ENCODE peak calls at places on chromosomes 6 and 20, in ten cellular contexts. Z, C, B, X, Y, R, H, L, O and D are unnamed samples.

GRCh38 chr6:33936911-33937310 is 133.1 kb upstream of the MLN start:
- DNase-seq in Z (no peak), C (no peak), B (no peak), X (no peak), Y (no peak), R (no peak), H (no peak), L (no peak), O (no peak), D (no peak)

GRCh38 chr6:123953920-123954319 is 150.3 kb downstream of the NKAIN2 start:
- DNase-seq in Z (no peak), C (no peak), B (no peak), X (no peak), Y (no peak), R (no peak), H (no peak), L (no peak), O (no peak), D (no peak)

GRCh38 chr20:47809561-47809960 is 24.3 kb upstream of the SULF2 start:
- DNase-seq in Z (no peak), C (no peak), B (no peak), X (no peak), Y (no peak), R (no peak), H (no peak), L (no peak), O (no peak), D (no peak)

GRCh38 chr20:51926670-51927305 is 124.5 kb upstream of the SALL4 start:
- DNase-seq in Z (no peak), C (no peak), B (no peak), X (no peak), Y (no peak), R (no peak), H (no peak), L (no peak), O (no peak), D (no peak)

GRCh38 chr20:19830351-19830750 is 72.3 kb downstream of the RIN2 start:
- DNase-seq in Z (peak; percentile 69), C (no peak), B (no peak), X (no peak), Y (no peak), R (no peak), H (no peak), L (no peak), O (no peak), D (no peak)

GRCh38 chr6:170314983-170315382 is 8.4 kb downstream of the FAM120B start:
- DNase-seq in Z (peak; percentile 35), C (no peak), B (no peak), X (no peak), Y (no peak), R (no peak), H (no peak), L (no peak), O (no peak), D (no peak)

GRCh38 chr6:71486466-71486865 is 197.9 kb downstream of the OGFRL1 start:
- DNase-seq in Z (peak; percentile 53), C (no peak), B (no peak), X (no peak), Y (no peak), R (no peak), H (no peak), L (no peak), O (no peak), D (peak; percentile 50)

GRCh38 chr20:10949930-10950783 is 276.4 kb upstream of the JAG1 start:
- DNase-seq in Z (no peak), C (no peak), B (no peak), X (no peak), Y (no peak), R (no peak), H (no peak), L (no peak), O (no peak), D (no peak)

GRCh38 chr6:56370127-56370540 is 122.8 kb upstream of the COL21A1 start:
- DNase-seq in Z (no peak), C (no peak), B (no peak), X (peak; percentile 34), Y (peak; percentile 63), R (peak; percentile 52), H (peak; percentile 68), L (peak; percentile 67), O (peak; percentile 23), D (no peak)
- H3K27ac ChIP-seq in Z (peak overlapping the region; percentile 63), C (no peak overlapping the region), B (peak overlapping the region; percentile 48), X (peak overlapping the region; percentile 80), Y (peak overlapping the region; percentile 74), R (no peak overlapping the region), H (peak overlapping the region; percentile 83), L (peak overlapping the region; percentile 46), O (peak overlapping the region; percentile 55), D (no peak overlapping the region)

DNA sequence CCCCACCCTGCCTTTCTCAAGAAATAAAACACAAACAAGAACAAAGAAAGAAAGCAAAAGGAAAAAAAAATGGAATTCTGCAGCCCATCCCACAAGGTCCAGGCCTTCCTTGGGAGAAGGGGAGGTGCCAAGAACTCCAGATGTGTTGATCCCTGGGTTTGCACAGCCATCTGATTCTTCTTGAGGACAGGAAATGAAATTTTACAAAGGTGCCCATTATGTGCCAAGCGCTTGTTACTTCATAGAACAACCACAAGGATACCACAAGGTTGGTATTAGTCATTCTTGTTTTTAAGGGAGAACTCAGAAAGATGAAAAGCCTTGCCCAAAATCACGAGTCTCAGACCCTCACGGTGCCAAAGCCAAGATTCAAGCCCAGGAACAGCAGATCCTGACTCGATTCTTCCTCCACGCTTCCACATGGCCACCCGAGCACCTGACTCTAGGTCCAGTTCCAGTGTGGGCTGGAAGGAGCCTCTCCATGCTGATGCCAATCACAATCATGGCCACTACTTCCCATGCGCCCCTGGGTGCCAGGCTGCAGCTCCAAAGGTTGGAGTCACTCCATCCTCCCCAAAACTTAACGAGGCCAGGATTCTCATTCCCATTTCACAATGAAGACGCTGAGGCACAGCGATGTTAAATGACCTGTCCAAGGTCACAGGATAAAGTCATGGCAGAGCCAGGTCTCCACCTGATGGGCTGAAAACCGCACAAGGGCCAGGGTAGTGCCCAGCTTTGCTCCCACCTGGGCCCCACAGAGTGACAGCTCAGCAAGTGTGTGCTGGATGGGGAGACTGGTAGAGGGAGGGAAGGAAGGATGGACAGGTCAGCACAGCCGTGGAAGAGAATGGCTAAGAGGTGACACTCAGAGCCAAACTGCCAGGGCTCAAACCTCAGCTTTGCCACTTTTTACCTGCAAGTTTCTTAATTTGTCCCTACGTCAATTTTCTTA is 66.7 kb upstream of the TOP1 start:
- DNase-seq in Z (peak; percentile 7), C (no peak), B (no peak), X (no peak), Y (no peak), R (no peak), H (no peak), L (no peak), O (no peak), D (no peak)
- H3K27ac ChIP-seq in Z (no peak overlapping the region), C (no peak overlapping the region), B (no peak overlapping the region), X (no peak overlapping the region), Y (no peak overlapping the region), R (no peak overlapping the region), H (no peak overlapping the region), L (no peak overlapping the region), O (no peak overlapping the region), D (no peak overlapping the region)

DNA sequence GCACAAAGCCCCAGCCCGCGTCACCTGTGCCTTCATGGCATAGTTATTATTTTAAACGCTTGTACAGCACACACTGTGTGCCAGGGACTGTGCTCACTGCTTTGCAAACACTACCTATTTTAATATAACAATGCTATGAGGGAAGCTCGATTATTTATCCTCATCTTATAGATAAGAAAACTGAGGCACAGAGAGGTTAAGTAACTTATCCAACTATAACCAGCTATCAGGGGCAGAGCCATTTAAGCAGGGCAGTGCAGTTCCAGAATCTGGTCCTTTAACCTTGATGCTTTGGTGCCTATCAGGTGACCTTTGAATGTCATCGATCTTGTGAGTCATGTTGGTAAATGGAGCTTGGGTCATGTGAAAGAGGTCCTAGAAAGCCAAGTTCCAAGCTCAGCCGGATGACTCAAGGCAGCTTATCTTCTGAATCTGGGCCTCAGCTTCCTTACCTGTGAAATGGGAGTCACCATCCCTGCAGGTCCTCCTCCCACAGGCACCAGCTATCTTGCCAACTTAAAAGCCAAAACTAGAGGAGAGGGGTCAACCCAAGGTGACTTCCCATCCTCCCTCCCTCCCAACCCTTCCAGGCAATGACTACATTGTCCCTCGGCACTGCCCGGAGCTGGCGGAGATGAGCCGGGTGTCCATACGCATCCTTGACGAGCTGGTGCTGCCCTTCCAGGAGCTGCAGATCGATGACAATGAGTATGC is 56.4 kb upstream of the TTPAL start:
- DNase-seq in Z (no peak), C (no peak), B (peak; percentile 30), X (no peak), Y (no peak), R (no peak), H (no peak), L (no peak), O (no peak), D (no peak)
- H3K27ac ChIP-seq in Z (no peak overlapping the region), C (no peak overlapping the region), B (no peak overlapping the region), X (no peak overlapping the region), Y (no peak overlapping the region), R (no peak overlapping the region), H (peak overlapping the region; percentile 2), L (no peak overlapping the region), O (peak overlapping the region; percentile 8), D (no peak overlapping the region)

GRCh38 chr6:46730918-46731461 is 4.2 kb downstream of the PLA2G7 start:
- DNase-seq in Z (no peak), C (no peak), B (no peak), X (no peak), Y (no peak), R (no peak), H (no peak), L (no peak), O (no peak), D (no peak)

GRCh38 chr6:46736913-46737312 is 1.7 kb upstream of the PLA2G7 start:
- DNase-seq in Z (no peak), C (no peak), B (no peak), X (no peak), Y (no peak), R (no peak), H (no peak), L (no peak), O (no peak), D (no peak)

GRCh38 chr6:46735720-46736031 is 501 bp upstream of the PLA2G7 start:
- DNase-seq in Z (no peak), C (no peak), B (no peak), X (no peak), Y (no peak), R (no peak), H (no peak), L (no peak), O (no peak), D (no peak)

GRCh38 chr6:46733410-46733809 is 1.8 kb downstream of the PLA2G7 start:
- DNase-seq in Z (no peak), C (no peak), B (no peak), X (no peak), Y (no peak), R (no peak), H (no peak), L (no peak), O (no peak), D (no peak)

DNA sequence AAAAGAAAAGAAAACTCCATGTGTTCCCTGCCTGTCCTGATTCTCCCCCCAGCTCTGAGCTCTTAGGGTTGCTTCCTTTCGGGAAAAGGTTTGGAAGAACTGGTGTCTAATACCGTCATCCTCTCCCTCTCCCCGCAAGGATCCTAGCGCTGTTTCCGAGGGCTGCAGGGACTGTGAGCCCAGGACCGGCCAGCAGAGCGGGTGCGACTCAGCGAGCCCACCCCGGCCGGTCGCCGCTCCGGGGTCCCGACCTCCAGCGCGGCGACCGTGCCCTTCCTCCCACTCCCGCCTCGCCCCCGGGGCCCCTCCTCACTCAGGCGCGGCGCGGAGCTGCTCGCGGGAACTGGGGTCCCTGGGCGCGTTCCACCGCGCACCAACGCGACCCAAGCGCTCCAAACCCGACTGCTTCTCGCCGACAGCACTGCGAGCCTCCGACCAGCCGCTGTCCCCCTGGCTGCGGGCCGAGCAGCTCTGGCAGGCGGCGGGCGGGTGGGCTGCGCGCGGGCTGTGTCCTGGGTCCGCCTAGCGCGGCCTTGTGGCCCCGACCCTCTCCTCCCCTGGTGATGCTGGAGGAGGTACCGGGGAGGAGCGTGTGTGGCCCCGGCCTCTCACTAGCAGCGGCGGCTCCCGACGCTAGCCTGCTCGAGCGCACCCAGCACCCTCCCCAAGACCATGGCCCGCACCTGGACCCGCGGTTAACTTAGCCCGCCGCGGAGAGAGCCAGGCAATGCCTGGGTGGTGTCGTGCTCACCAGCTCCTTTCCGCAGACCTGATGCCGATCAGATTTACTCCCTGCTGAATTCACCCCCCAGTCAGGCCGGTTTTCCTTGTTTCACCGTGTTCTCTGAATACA is at the start of gene PLA2G7:
- DNase-seq in Z (no peak), C (no peak), B (peak; percentile 47), X (peak; percentile 18), Y (peak; percentile 51), R (peak; percentile 62), H (peak; percentile 18), L (no peak), O (peak; percentile 20), D (no peak)
- H3K27ac ChIP-seq in Z (no peak within 1 kb of the TSS), C (no peak within 1 kb of the TSS), B (no peak within 1 kb of the TSS), X (peak within 1 kb of the TSS; percentile 1), Y (no peak within 1 kb of the TSS), R (no peak within 1 kb of the TSS), H (peak within 1 kb of the TSS; percentile 8), L (no peak within 1 kb of the TSS), O (peak within 1 kb of the TSS; percentile 55), D (no peak within 1 kb of the TSS)